ENCODE peak calls at places on chromosome 22, in seven cellular contexts. O is H54; J is GM13977; V is activated gamma-delta T cell treated with anti-CD3 and anti-CD28 coated beads, Interleukin-2, amount 50 U/mL, for 16 hours; M is HEK293T; I is ACHN; L is NCI-H2029 treated with DMSO at 0.1 percent for 48 hours. B is an unnamed sample.

GRCh38 chr22:30221121-30221992 is 25.2 kb downstream of the LIF start:
- DNase-seq in I (no peak), V (peak; percentile 40), O (no peak), L (no peak), J (peak; percentile 53), M (no peak), B (peak; percentile 58)

GRCh38 chr22:32707971-32708370 is 93.5 kb upstream of the TIMP3 start:
- DNase-seq in I (no peak), L (no peak), V (no peak), J (no peak), O (no peak), M (no peak), B (no peak)

GRCh38 chr22:24011735-24012068 is 598 bp downstream of the CABIN1 start:
- DNase-seq in L (peak; percentile 27), J (no peak), V (no peak), O (no peak), I (no peak), M (peak; percentile 35), B (no peak)

GRCh38 chr22:40105755-40106154 is 72.0 kb upstream of the TNRC6B start:
- DNase-seq in V (no peak), L (no peak), J (no peak), O (no peak), I (no peak), M (no peak), B (no peak)

GRCh38 chr22:50621491-50621880 is 6.5 kb downstream of the ARSA start:
- DNase-seq in V (no peak), I (peak; percentile 13), L (peak; percentile 21), M (no peak), J (peak; percentile 60), O (no peak), B (peak; percentile 63)

GRCh38 chr22:22999473-22999872 is 70.8 kb upstream of the GNAZ start:
- DNase-seq in V (no peak), M (no peak), J (no peak), O (no peak), I (no peak), L (no peak), B (no peak)

GRCh38 chr22:39481054-39481453 is 21.0 kb upstream of the MIEF1 start:
- DNase-seq in O (no peak), V (no peak), I (no peak), J (no peak), L (no peak), M (no peak), B (no peak)

GRCh38 chr22:19051381-19051780 is 70.8 kb downstream of the DGCR2 start:
- DNase-seq in J (no peak), M (no peak), V (no peak), O (no peak), L (no peak), I (no peak), B (no peak)

GRCh38 chr22:41367039-41367679 is 14.6 kb upstream of the TEF start:
- DNase-seq in I (peak; percentile 91), M (peak; percentile 83), J (peak; percentile 41), L (peak; percentile 85), V (no peak), O (peak; percentile 87), B (no peak)

GRCh38 chr22:37231406-37232139 is 12.5 kb downstream of the RAC2 start:
- DNase-seq in L (no peak), I (no peak), O (no peak), J (no peak), V (peak; percentile 45), M (no peak), B (no peak)

GRCh38 chr22:45832180-45832579 is 144.8 kb downstream of the WNT7B start:
- DNase-seq in L (no peak), J (no peak), M (no peak), I (no peak), V (no peak), O (no peak), B (no peak)

GRCh38 chr22:37419916-37420655 is 7.2 kb downstream of the ELFN2 start:
- DNase-seq in L (no peak), I (no peak), M (no peak), O (no peak), J (peak; percentile 59), V (no peak), B (no peak)

GRCh38 chr22:45731041-45731797 is 59.6 kb downstream of the ATXN10 start:
- DNase-seq in I (peak; percentile 71), L (no peak), M (no peak), J (no peak), O (peak; percentile 19), V (no peak), B (no peak)

GRCh38 chr22:47551438-47551788 is 789.0 kb downstream of the TBC1D22A start:
- DNase-seq in V (no peak), L (no peak), M (no peak), J (no peak), O (no peak), I (no peak), B (no peak)

GRCh38 chr22:37051629-37052385 is at the start of gene KCTD17:
- DNase-seq in O (peak; percentile 86), L (no peak), V (peak; percentile 53), I (peak; percentile 72), J (peak; percentile 98), M (peak; percentile 95), B (peak; percentile 96)

GRCh38 chr22:46267431-46268279 is at the start of gene TTC38:
- DNase-seq in I (peak; percentile 74), O (peak; percentile 90), V (peak; percentile 29), L (no peak), M (peak; percentile 95), J (peak; percentile 96), B (peak; percentile 95)

GRCh38 chr22:49192857-49193250 is 634.8 kb downstream of the BRD1 start:
- DNase-seq in I (no peak), J (no peak), V (no peak), M (no peak), O (no peak), L (no peak), B (no peak)

GRCh38 chr22:17237031-17237668 is 17.9 kb upstream of the ADA2 start:
- DNase-seq in J (peak; percentile 76), M (no peak), V (no peak), L (no peak), I (no peak), O (no peak), B (peak; percentile 84)

GRCh38 chr22:47647720-47648119 is 885.3 kb downstream of the TBC1D22A start:
- DNase-seq in L (no peak), I (no peak), J (no peak), M (no peak), O (no peak), V (no peak), B (no peak)

GRCh38 chr22:38696606-38697005 is 4.1 kb downstream of the JOSD1 start:
- DNase-seq in O (peak; percentile 56), M (no peak), V (no peak), I (peak; percentile 68), L (no peak), J (no peak), B (no peak)

GRCh38 chr22:23521442-23522113 is 58.5 kb downstream of the IGLL1 start:
- DNase-seq in O (peak; percentile 88), L (peak; percentile 82), V (peak; percentile 45), I (peak; percentile 84), J (peak; percentile 97), M (peak; percentile 99), B (peak; percentile 86)

B was measured in GM10248.